ENCODE peak calls at places on chromosomes 6 and 20, in eight cellular contexts. I is lung; G is brain microvascular endothelial cell; M is H7; T is CD4-positive, alpha-beta T cell; C is left ventricle myocardium inferior; P is stomach; R is aorta. W is an unnamed sample.

GRCh38 chr6:48610846-48611245 is 499.8 kb upstream of the PTCHD4 start:
- DNase-seq in I (no peak), G (no peak), M (no peak), T (no peak), C (no peak), P (no peak), R (no peak), W (no peak)

GRCh38 chr20:44745560-44746366 is at the start of gene KCNK15:
- DNase-seq in I (no peak), G (no peak), M (peak; percentile 80), T (peak; percentile 16), C (peak; percentile 55), P (peak; percentile 62), R (peak; percentile 82), W (peak; percentile 5)

GRCh38 chr20:58754584-58754983 is 62.0 kb downstream of the NPEPL1 start:
- DNase-seq in I (no peak), G (no peak), M (no peak), T (no peak), C (no peak), P (no peak), R (no peak), W (no peak)

GRCh38 chr6:11122380-11122779 is 10.9 kb upstream of the ERVFRD-1 start:
- DNase-seq in I (no peak), G (no peak), M (no peak), T (no peak), C (no peak), P (no peak), R (no peak), W (no peak)

GRCh38 chr6:36914227-36914794 is 28.6 kb downstream of the C6orf89 start:
- DNase-seq in I (peak; percentile 48), G (no peak), M (peak; percentile 74), T (no peak), C (no peak), P (peak; percentile 62), R (peak; percentile 59), W (no peak)

GRCh38 chr6:26285143-26286134 is 79.6 kb upstream of the BTN3A2 start:
- DNase-seq in I (peak; percentile 99), G (peak; percentile 98), M (peak; percentile 59), T (peak; percentile 91), C (peak; percentile 95), P (peak; percentile 96), R (peak; percentile 98), W (peak; percentile 90)

GRCh38 chr6:52503853-52504777 is 72.7 kb downstream of the TRAM2 start:
- DNase-seq in I (peak; percentile 95), G (peak; percentile 85), M (no peak), T (no peak), C (peak; percentile 90), P (peak; percentile 98), R (peak; percentile 91), W (no peak)

GRCh38 chr6:16146527-16146955 is 17.7 kb downstream of the MYLIP start:
- DNase-seq in I (no peak), G (peak; percentile 72), M (no peak), T (no peak), C (no peak), P (peak; percentile 70), R (peak; percentile 55), W (no peak)

GRCh38 chr20:6632187-6632586 is 135.3 kb upstream of the BMP2 start:
- DNase-seq in I (no peak), G (peak; percentile 43), M (no peak), T (no peak), C (peak; percentile 27), P (no peak), R (no peak), W (no peak)

GRCh38 chr6:38476141-38476540 is 163.6 kb downstream of the BTBD9 start:
- DNase-seq in I (no peak), G (no peak), M (no peak), T (no peak), C (no peak), P (no peak), R (no peak), W (no peak)

GRCh38 chr20:44780226-44780625 is 30.1 kb downstream of the RIMS4 start:
- DNase-seq in I (no peak), G (peak; percentile 32), M (peak; percentile 70), T (peak; percentile 11), C (peak; percentile 20), P (no peak), R (no peak), W (peak; percentile 6)

GRCh38 chr6:130981409-130981808 is 81.6 kb downstream of the EPB41L2 start:
- DNase-seq in I (no peak), G (no peak), M (no peak), T (no peak), C (no peak), P (no peak), R (no peak), W (no peak)

GRCh38 chr20:48599106-48599747 is 228.6 kb downstream of the PREX1 start:
- DNase-seq in I (no peak), G (no peak), M (no peak), T (no peak), C (no peak), P (no peak), R (no peak), W (no peak)

GRCh38 chr6:17015551-17016381 is 86.1 kb upstream of the STMND1 start:
- DNase-seq in I (peak; percentile 37), G (peak; percentile 26), M (peak; percentile 19), T (peak; percentile 22), C (peak; percentile 29), P (no peak), R (peak; percentile 60), W (peak; percentile 7)

GRCh38 chr6:166293731-166294584 is 14.2 kb downstream of the PRR18 start:
- DNase-seq in I (no peak), G (no peak), M (no peak), T (no peak), C (no peak), P (no peak), R (no peak), W (no peak)

GRCh38 chr6:149909701-149910470 is 12.0 kb upstream of the RAET1E start:
- DNase-seq in I (no peak), G (no peak), M (no peak), T (no peak), C (no peak), P (no peak), R (peak; percentile 32), W (no peak)

GRCh38 chr6:98871057-98871456 is 36.7 kb downstream of the POU3F2 start:
- DNase-seq in I (no peak), G (peak; percentile 20), M (no peak), T (no peak), C (no peak), P (no peak), R (no peak), W (no peak)

DNA sequence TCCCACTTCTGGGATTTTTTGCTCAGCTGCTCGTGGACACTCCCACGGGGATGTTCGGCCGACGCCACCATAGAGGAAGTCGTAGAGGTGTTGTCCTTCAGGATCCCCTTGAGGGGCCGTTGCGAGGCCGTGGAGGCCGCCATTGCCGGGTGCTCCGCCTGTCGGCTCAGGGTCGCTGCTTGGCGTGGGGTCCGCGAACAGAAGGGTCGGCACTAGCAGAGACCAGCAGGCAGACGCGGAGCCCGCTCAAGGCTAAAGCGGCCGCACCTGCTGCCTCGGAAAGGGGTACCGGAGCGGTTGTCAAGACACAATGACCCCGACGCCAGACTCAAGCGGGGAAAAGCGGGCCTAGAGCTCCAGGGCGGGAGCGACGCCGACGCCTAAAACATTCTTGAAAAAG is 25.7 kb downstream of the PSMB9 start:
- DNase-seq in I (no peak), G (no peak), M (no peak), T (no peak), C (no peak), P (no peak), R (no peak), W (no peak)
- H3K27me3 ChIP-seq in I (no peaks in the 10 kb centered on the region), G (peaks cover 14% of the 10 kb centered on the region), M (no peaks in the 10 kb centered on the region), T (no peaks in the 10 kb centered on the region), C (peaks cover 26% of the 10 kb centered on the region), P (no peaks in the 10 kb centered on the region), R (no peaks in the 10 kb centered on the region), W (no peaks in the 10 kb centered on the region)

DNA sequence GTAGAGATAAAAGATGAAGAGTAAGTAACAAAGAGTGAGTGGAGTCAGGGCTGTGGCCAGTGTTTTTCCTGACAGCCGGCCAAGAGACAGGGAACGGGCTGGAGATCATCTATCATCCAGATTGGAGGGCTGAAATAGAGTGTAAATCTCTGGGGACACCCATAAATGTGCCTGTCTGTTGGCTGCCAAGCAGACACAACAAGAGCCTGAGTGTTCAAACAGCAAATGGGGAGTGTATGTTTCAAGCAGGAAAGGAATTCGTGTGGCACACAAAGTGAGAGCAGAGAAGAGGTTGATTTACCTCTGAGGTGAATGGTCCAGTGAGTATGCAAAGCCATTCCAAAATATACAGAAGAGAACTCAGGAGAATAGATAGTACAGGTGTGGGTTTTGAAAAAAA is 326.5 kb upstream of the KHDRBS2 start:
- DNase-seq in I (no peak), G (no peak), M (no peak), T (no peak), C (no peak), P (no peak), R (no peak), W (no peak)
- H3K27me3 ChIP-seq in I (no peaks in the 10 kb centered on the region), G (no peaks in the 10 kb centered on the region), M (no peaks in the 10 kb centered on the region), T (no peaks in the 10 kb centered on the region), C (no peaks in the 10 kb centered on the region), P (no peaks in the 10 kb centered on the region), R (no peaks in the 10 kb centered on the region), W (no peaks in the 10 kb centered on the region)

DNA sequence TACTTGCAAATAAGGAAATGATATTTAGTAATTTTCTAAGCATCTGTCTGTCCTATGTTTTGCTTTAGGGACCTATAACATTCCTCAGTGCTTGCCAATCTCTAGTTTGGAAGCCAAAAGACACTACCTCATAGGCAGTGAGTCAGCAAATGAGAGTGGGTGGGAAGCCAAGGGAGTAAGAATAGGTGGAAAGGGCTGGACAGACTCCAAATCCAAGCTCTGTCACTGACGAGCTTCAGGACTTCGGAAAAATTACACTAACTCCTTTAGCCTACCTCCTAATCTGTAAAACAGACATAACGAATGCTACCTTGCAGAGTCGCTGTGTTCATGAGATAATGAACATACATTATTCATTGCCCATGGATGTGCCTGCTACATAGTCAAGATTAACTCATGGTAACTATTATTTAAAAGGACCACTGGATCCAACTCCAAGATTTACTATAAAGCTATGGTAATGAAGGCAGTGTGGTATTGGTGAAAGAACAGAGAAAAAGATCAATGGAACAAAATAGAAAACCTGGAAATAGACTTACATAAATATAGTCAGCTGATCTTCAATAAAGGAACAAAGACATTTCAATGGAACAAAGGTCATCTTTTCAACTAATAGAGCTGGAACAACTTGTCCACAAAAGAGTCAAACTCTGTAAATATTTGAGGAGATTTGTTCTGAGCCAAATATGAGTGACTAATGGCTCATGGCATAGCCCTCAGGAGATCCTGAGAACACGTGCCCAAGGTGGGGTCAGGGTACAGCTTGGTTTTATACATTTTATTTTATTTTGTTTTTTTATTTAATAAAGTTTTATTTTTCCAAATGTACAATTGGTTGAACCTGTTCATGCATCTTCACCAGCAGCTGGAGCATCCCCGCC is 64.1 kb downstream of the FAM50B start:
- DNase-seq in I (peak; percentile 67), G (peak; percentile 97), M (no peak), T (no peak), C (no peak), P (peak; percentile 77), R (no peak), W (no peak)
- H3K27me3 ChIP-seq in I (no peaks in the 10 kb centered on the region), G (no peaks in the 10 kb centered on the region), M (no peaks in the 10 kb centered on the region), T (peaks cover 24% of the 10 kb centered on the region), C (no peaks in the 10 kb centered on the region), P (no peaks in the 10 kb centered on the region), R (no peaks in the 10 kb centered on the region), W (peaks cover 4% of the 10 kb centered on the region)

DNA sequence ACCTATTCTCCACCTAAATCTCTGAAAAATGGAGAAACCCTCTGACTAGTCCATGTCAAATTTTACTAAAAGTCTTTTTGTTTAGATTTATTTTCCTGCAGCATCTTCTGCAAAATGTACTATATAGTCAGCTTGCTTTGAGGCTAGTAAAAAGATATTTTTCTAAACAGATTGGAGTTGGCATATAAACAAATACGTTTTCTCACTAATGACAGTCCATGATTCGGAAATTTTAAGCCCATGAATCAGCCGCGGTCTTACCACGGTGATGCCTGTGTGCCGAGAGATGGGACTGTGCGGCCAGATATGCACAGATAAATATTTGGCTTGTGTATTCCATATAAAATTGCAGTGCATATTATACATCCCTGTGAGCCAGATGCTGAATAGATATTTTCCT is 3.2 kb downstream of the FOXC1 start:
- DNase-seq in I (no peak), G (peak; percentile 78), M (no peak), T (no peak), C (no peak), P (no peak), R (no peak), W (no peak)
- H3K27me3 ChIP-seq in I (peaks cover 3% of the 10 kb centered on the region), G (peaks cover 14% of the 10 kb centered on the region), M (peaks cover 94% of the 10 kb centered on the region), T (peaks cover 79% of the 10 kb centered on the region), C (peaks cover 92% of the 10 kb centered on the region), P (peaks cover 33% of the 10 kb centered on the region), R (no peaks in the 10 kb centered on the region), W (peaks cover 40% of the 10 kb centered on the region)

W was measured in CD8-positive, alpha-beta memory T cell.